ENCODE peak calls at places on chromosome 17, in seven cellular contexts. T is psoas muscle, L is head of caudate nucleus, M is HCEC 1CT, U is GM19239, C is mucosa of descending colon, V is fibroblast of lung. O is an unnamed sample.

GRCh38 chr17:305090-305976 is 47.3 kb downstream of the RPH3AL start:
- DNase-seq in T (peak; percentile 58), L (no peak), M (no peak), U (no peak), C (peak; percentile 35), V (no peak), O (no peak)

GRCh38 chr17:29190808-29191207 is 10.6 kb upstream of the MYO18A start:
- DNase-seq in T (no peak), L (no peak), M (no peak), U (no peak), C (no peak), V (no peak), O (no peak)

GRCh38 chr17:6054372-6054771 is 15.8 kb upstream of the WSCD1 start:
- DNase-seq in T (no peak), L (no peak), M (no peak), U (no peak), C (no peak), V (no peak), O (no peak)

GRCh38 chr17:65813306-65813705 is 251.9 kb upstream of the AXIN2 start:
- DNase-seq in T (no peak), L (no peak), M (no peak), U (no peak), C (no peak), V (peak; percentile 1), O (no peak)

GRCh38 chr17:231191-231965 is 49.9 kb upstream of the DOC2B start:
- DNase-seq in T (no peak), L (no peak), M (no peak), U (no peak), C (no peak), V (no peak), O (no peak)

GRCh38 chr17:34981538-34982241 is 1.4 kb downstream of the LIG3 start:
- DNase-seq in T (no peak), L (no peak), M (no peak), U (no peak), C (no peak), V (peak; percentile 47), O (no peak)

GRCh38 chr17:336110-337021 is 16.2 kb downstream of the RPH3AL start:
- DNase-seq in T (peak; percentile 76), L (no peak), M (no peak), U (no peak), C (peak; percentile 70), V (no peak), O (no peak)

GRCh38 chr17:82648761-82649474 is 674 bp upstream of the WDR45B start:
- DNase-seq in T (peak; percentile 66), L (peak; percentile 38), M (no peak), U (peak; percentile 54), C (peak; percentile 62), V (no peak), O (no peak)

GRCh38 chr17:18230288-18231141 is 5.1 kb downstream of the LLGL1 start:
- DNase-seq in T (no peak), L (peak; percentile 71), M (no peak), U (no peak), C (no peak), V (no peak), O (peak; percentile 86)

GRCh38 chr17:9138161-9138717 is 116.9 kb downstream of the NTN1 start:
- DNase-seq in T (no peak), L (no peak), M (no peak), U (no peak), C (no peak), V (no peak), O (no peak)

GRCh38 chr17:77919276-77919675 is 39.2 kb upstream of the TNRC6C start:
- DNase-seq in T (no peak), L (no peak), M (no peak), U (no peak), C (no peak), V (no peak), O (no peak)

GRCh38 chr17:82297280-82297803 is 20.1 kb downstream of the CD7 start:
- DNase-seq in T (peak; percentile 94), L (no peak), M (peak; percentile 80), U (no peak), C (peak; percentile 77), V (peak; percentile 85), O (no peak)

GRCh38 chr17:63600569-63601438 is at the start of gene TACO1:
- DNase-seq in T (peak; percentile 84), L (peak; percentile 79), M (peak; percentile 80), U (peak; percentile 74), C (peak; percentile 83), V (peak; percentile 82), O (peak; percentile 89)

GRCh38 chr17:8894673-8895578 is 27.5 kb upstream of the PIK3R6 start:
- DNase-seq in T (no peak), L (peak; percentile 22), M (peak; percentile 6), U (peak; percentile 54), C (peak; percentile 73), V (peak; percentile 59), O (peak; percentile 41)

GRCh38 chr17:41347872-41348760 is 2.5 kb downstream of the KRT33A start:
- DNase-seq in T (no peak), L (no peak), M (no peak), U (no peak), C (no peak), V (no peak), O (no peak)

GRCh38 chr17:83009414-83010322 is 69.7 kb upstream of the METRNL start:
- DNase-seq in T (no peak), L (no peak), M (no peak), U (no peak), C (no peak), V (no peak), O (no peak)

GRCh38 chr17:35154486-35154885 is 6.9 kb downstream of the UNC45B start:
- DNase-seq in T (no peak), L (no peak), M (no peak), U (no peak), C (no peak), V (no peak), O (no peak)

GRCh38 chr17:82748756-82749155 is 3.1 kb upstream of the TBCD start:
- DNase-seq in T (no peak), L (no peak), M (no peak), U (no peak), C (no peak), V (no peak), O (no peak)

GRCh38 chr17:65593870-65594584 is 32.6 kb upstream of the AXIN2 start:
- DNase-seq in T (no peak), L (no peak), M (no peak), U (no peak), C (no peak), V (peak; percentile 43), O (no peak)

GRCh38 chr17:39144414-39144813 is 7.0 kb downstream of the PLXDC1 start:
- DNase-seq in T (peak; percentile 93), L (no peak), M (peak; percentile 82), U (no peak), C (peak; percentile 67), V (peak; percentile 94), O (no peak)

GRCh38 chr17:511833-512251 is 159.2 kb upstream of the RPH3AL start:
- DNase-seq in T (no peak), L (no peak), M (peak; percentile 29), U (no peak), C (no peak), V (peak; percentile 38), O (no peak)

GRCh38 chr17:35630530-35631148 is 43.5 kb downstream of the AP2B1 start:
- DNase-seq in T (no peak), L (no peak), M (peak; percentile 75), U (no peak), C (no peak), V (peak; percentile 85), O (no peak)

GRCh38 chr17:73773702-73774101 is 129.5 kb upstream of the SDK2 start:
- DNase-seq in T (no peak), L (no peak), M (no peak), U (no peak), C (no peak), V (peak; percentile 11), O (no peak)

GRCh38 chr17:42547698-42548069 is 5.0 kb upstream of the HSD17B1 start:
- DNase-seq in T (no peak), L (no peak), M (no peak), U (no peak), C (no peak), V (no peak), O (no peak)

GRCh38 chr17:74865504-74866197 is 6.0 kb upstream of the GRIN2C start:
- DNase-seq in T (no peak), L (no peak), M (no peak), U (no peak), C (no peak), V (no peak), O (no peak)

GRCh38 chr17:50258647-50259483 is 15.4 kb upstream of the TMEM92 start:
- DNase-seq in T (no peak), L (no peak), M (no peak), U (no peak), C (no peak), V (peak; percentile 74), O (no peak)

GRCh38 chr17:29569245-29569950 is 897 bp downstream of the TP53I13 start:
- DNase-seq in T (no peak), L (no peak), M (no peak), U (no peak), C (no peak), V (no peak), O (no peak)

GRCh38 chr17:74442670-74443515 is 11.0 kb downstream of the GPRC5C start:
- DNase-seq in T (peak; percentile 91), L (peak; percentile 67), M (no peak), U (no peak), C (peak; percentile 95), V (no peak), O (peak; percentile 79)

GRCh38 chr17:81129289-81129688 is 36.0 kb upstream of the PVALEF start:
- DNase-seq in T (no peak), L (peak; percentile 43), M (no peak), U (no peak), C (no peak), V (no peak), O (peak; percentile 63)

GRCh38 chr17:60065867-60066266 is 12.9 kb downstream of the HEATR6 start:
- DNase-seq in T (no peak), L (no peak), M (no peak), U (no peak), C (no peak), V (no peak), O (no peak)

GRCh38 chr17:19747829-19748806 is at the start of gene ALDH3A1:
- DNase-seq in T (no peak), L (no peak), M (no peak), U (no peak), C (peak; percentile 60), V (no peak), O (no peak)

GRCh38 chr17:64491034-64491860 is 5.6 kb downstream of the POLG2 start:
- DNase-seq in T (no peak), L (no peak), M (peak; percentile 40), U (no peak), C (peak; percentile 52), V (no peak), O (no peak)

GRCh38 chr17:18992454-18993130 is 12.0 kb downstream of the FAM83G start:
- DNase-seq in T (no peak), L (no peak), M (no peak), U (peak; percentile 65), C (no peak), V (no peak), O (no peak)

GRCh38 chr17:76150712-76151622 is 9.9 kb upstream of the FOXJ1 start:
- DNase-seq in T (no peak), L (no peak), M (no peak), U (no peak), C (no peak), V (no peak), O (no peak)

GRCh38 chr17:27153005-27153404 is 140.9 kb upstream of the WSB1 start:
- DNase-seq in T (no peak), L (no peak), M (no peak), U (no peak), C (no peak), V (peak; percentile 5), O (no peak)